ENCODE peak calls at places on chromosomes 7 and 10, in five cellular contexts. X is NCI-H1417, Z is T-cell, S is HEK293T, U is mucosa of gallbladder. K is an unnamed sample.
A peak's percentile ranks its signal among the peaks of the same experiment; 100 is the strongest.

GRCh38 chr7:36396150-36396549 is 6.5 kb downstream of the ANLN start:
- DNase-seq in X (no peak), Z (no peak), S (no peak), U (no peak), K (no peak)

GRCh38 chr10:1398626-1399410 is 338.5 kb downstream of the ADARB2 start:
- DNase-seq in X (no peak), S (no peak), U (no peak), Z (no peak), K (no peak)

GRCh38 chr7:123715198-123715597 is 33.6 kb downstream of the WASL start:
- DNase-seq in S (no peak), Z (no peak), X (no peak), U (no peak), K (peak; percentile 57)

GRCh38 chr10:97849491-97850402 is at the start of gene GOLGA7B:
- DNase-seq in S (peak; percentile 83), Z (peak; percentile 47), U (no peak), X (peak; percentile 73), K (peak; percentile 35)

GRCh38 chr7:1571261-1571650 is 1.4 kb upstream of the PSMG3 start:
- DNase-seq in Z (no peak), U (no peak), S (no peak), X (no peak), K (peak; percentile 28)

GRCh38 chr10:129031233-129032150 is 435.5 kb upstream of the MGMT start:
- DNase-seq in U (peak; percentile 44), Z (peak; percentile 41), X (peak; percentile 42), S (peak; percentile 83), K (peak; percentile 39)

GRCh38 chr10:88390041-88390440 is 193.1 kb downstream of the RNLS start:
- DNase-seq in S (no peak), U (no peak), X (no peak), Z (no peak), K (no peak)

GRCh38 chr10:71933651-71934050 is 30.5 kb upstream of the CHST3 start:
- DNase-seq in Z (peak; percentile 12), S (no peak), U (no peak), X (no peak), K (no peak)

GRCh38 chr10:126945351-126946035 is 40.3 kb downstream of the DOCK1 start:
- DNase-seq in Z (no peak), U (no peak), S (no peak), X (no peak), K (peak; percentile 78)

GRCh38 chr7:47550788-47551470 is 31.0 kb downstream of the TNS3 start:
- DNase-seq in S (no peak), Z (no peak), U (no peak), X (no peak), K (no peak)

GRCh38 chr7:132575336-132575986 is 809 bp downstream of the PLXNA4 start:
- DNase-seq in S (peak; percentile 52), Z (no peak), U (peak; percentile 45), X (peak; percentile 73), K (peak; percentile 53)